ENCODE peak calls at places on chromosomes 4 and X, in ten cellular contexts. Y is IMR-90, A is hepatocyte, W is tibial nerve, T is breast epithelium, J is A549, S is HCT116, Q is PC-9, Z is neural progenitor cell, D is heart right ventricle. L is an unnamed sample.

GRCh38 chr4:183430317-183430986 is 14.0 kb upstream of the CDKN2AIP start:
- DNase-seq in Y (no peak), A (no peak), W (no peak), T (no peak), J (no peak), S (no peak), Q (no peak), Z (peak; percentile 77), D (peak; percentile 10), L (no peak)

GRCh38 chrX:123860506-123860840 is 620 bp downstream of the XIAP start:
- DNase-seq in Y (no peak), A (no peak), W (no peak), T (no peak), J (no peak), S (no peak), Q (peak; percentile 47), Z (no peak), D (peak; percentile 18), L (no peak)

GRCh38 chrX:40169193-40170086 is 71.7 kb upstream of the BCOR start:
- DNase-seq in Y (peak; percentile 75), A (peak; percentile 92), W (no peak), T (no peak), J (peak; percentile 81), S (peak; percentile 78), Q (peak; percentile 67), Z (peak; percentile 82), D (no peak), L (no peak)

GRCh38 chrX:109774706-109775105 is 41.6 kb upstream of the ACSL4 start:
- DNase-seq in Y (peak; percentile 77), A (no peak), W (no peak), T (no peak), J (peak; percentile 56), S (no peak), Q (peak; percentile 59), Z (no peak), D (no peak), L (no peak)

GRCh38 chr4:10099521-10100325 is 16.9 kb downstream of the WDR1 start:
- DNase-seq in Y (no peak), A (no peak), W (no peak), T (no peak), J (no peak), S (no peak), Q (no peak), Z (peak; percentile 48), D (no peak), L (no peak)

GRCh38 chr4:1793496-1793840 is 375 bp downstream of the FGFR3 start:
- DNase-seq in Y (no peak), A (peak; percentile 52), W (no peak), T (no peak), J (peak; percentile 25), S (no peak), Q (no peak), Z (peak; percentile 73), D (peak; percentile 44), L (no peak)

GRCh38 chrX:20263474-20263873 is 3.2 kb downstream of the RPS6KA3 start:
- DNase-seq in Y (peak; percentile 61), A (no peak), W (no peak), T (no peak), J (peak; percentile 29), S (no peak), Q (peak; percentile 47), Z (no peak), D (no peak), L (no peak)

GRCh38 chrX:2638279-2638678 is 52.8 kb upstream of the CD99 start:
- DNase-seq in Y (no peak), A (no peak), W (no peak), T (no peak), J (no peak), S (no peak), Q (no peak), Z (no peak), D (no peak), L (no peak)

GRCh38 chrX:69556094-69557011 is 52.2 kb downstream of the NALF2 start:
- DNase-seq in Y (no peak), A (peak; percentile 83), W (no peak), T (no peak), J (peak; percentile 16), S (peak; percentile 84), Q (no peak), Z (no peak), D (no peak), L (no peak)

GRCh38 chrX:47651043-47651905 is 911 bp upstream of the ELK1 start:
- DNase-seq in Y (no peak), A (no peak), W (no peak), T (no peak), J (no peak), S (no peak), Q (no peak), Z (no peak), D (no peak), L (no peak)

DNA sequence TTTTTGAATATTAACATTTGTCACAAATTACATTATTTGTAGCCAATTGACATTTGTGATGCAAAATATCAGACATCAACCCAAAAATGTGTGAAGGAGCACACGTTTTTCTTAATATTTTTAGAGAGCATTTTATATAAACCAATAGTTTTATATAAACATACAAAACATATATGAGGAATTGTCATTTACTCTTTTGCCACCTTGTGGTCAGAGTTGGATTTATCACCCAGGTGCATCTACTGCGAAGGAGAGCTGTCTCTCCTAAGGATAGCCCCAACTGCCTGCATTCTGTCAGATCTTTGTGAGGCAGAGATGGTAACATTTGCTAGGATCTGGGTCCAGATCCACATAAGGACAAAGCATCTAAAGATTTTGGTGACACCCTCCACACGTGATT is 2.5 kb upstream of the USP27X start:
- DNase-seq in Y (peak; percentile 23), A (peak; percentile 57), W (no peak), T (no peak), J (peak; percentile 30), S (peak; percentile 12), Q (no peak), Z (peak; percentile 31), D (no peak), L (no peak)
- H3K27ac ChIP-seq in Y (no peak overlapping the region), A (peak overlapping the region; percentile 90), W (no peak overlapping the region), T (no peak overlapping the region), J (no peak overlapping the region), S (no peak overlapping the region), Q (no peak overlapping the region), Z (no peak overlapping the region), D (no peak overlapping the region), L (no peak overlapping the region)

GRCh38 chrX:25018682-25019081 is 2.9 kb upstream of the ARX start:
- DNase-seq in Y (no peak), A (no peak), W (no peak), T (no peak), J (no peak), S (no peak), Q (no peak), Z (no peak), D (no peak), L (no peak)

GRCh38 chrX:25020391-25021131 is 4.8 kb upstream of the ARX start:
- DNase-seq in Y (no peak), A (peak; percentile 66), W (no peak), T (no peak), J (no peak), S (no peak), Q (no peak), Z (peak; percentile 90), D (no peak), L (peak; percentile 0)

GRCh38 chrX:25021132-25021498 is 5.3 kb upstream of the ARX start:
- DNase-seq in Y (no peak), A (no peak), W (no peak), T (no peak), J (no peak), S (no peak), Q (no peak), Z (no peak), D (no peak), L (no peak)

GRCh38 chrX:25017667-25018247 is 2.0 kb upstream of the ARX start:
- DNase-seq in Y (no peak), A (no peak), W (no peak), T (no peak), J (no peak), S (no peak), Q (no peak), Z (peak; percentile 75), D (no peak), L (no peak)

DNA sequence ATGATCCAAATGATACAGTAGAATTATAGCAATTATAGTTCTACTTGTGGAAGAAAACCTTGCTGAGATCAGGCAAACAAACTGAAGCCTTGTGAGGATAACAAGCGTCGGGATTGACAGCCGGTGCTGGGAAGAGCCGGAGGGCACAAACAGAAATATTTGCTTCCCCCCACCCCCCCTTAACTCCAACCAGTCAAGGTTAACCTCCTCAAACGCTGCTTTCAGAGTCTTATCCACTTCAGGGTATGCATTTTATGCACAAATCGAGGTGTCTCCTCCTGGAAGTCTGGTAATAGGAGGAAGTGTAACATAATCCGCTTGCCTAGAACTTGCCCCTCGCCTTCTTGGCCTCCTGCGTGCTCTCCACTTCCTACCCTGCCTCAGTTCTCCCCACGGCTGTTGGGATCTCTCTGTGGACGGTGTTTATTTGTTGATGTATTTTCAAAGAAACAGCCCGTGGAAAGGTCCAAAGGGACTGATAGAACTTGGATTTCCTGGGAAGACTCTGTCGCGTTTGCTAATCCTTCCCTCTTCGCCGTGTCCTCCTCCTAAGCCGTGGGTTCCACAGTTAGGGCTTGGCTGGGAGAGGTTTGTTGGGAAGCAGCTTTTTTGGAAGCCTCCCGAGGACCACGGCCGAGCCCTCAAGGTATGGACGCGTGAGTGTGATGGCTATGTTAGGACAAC is 4.1 kb upstream of the ARX start:
- DNase-seq in Y (no peak), A (no peak), W (no peak), T (no peak), J (no peak), S (no peak), Q (no peak), Z (peak; percentile 46), D (no peak), L (no peak)
- H3K27ac ChIP-seq in Y (no peak overlapping the region), A (no peak overlapping the region), W (no peak overlapping the region), T (no peak overlapping the region), J (peak overlapping the region; percentile 77), S (no peak overlapping the region), Q (no peak overlapping the region), Z (no peak overlapping the region), D (no peak overlapping the region), L (no peak overlapping the region)

DNA sequence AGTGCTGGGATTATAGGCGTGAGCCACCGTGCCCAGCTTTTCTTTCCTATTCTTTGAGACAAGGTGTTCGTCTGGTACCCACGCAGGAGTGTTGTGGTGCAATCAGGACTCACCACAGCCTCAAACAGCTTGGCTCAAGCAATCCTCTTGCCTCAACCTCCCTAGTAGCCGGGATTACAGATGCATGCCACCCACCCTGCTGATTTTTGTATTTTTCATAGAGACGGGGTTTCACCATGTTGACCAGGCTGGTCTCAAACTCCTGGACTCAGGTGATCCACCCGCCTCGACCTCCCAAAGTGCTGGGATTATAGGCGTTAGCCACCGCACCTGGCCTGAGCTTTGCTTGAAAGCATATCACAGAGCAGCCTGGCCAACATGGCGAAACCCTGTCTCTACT is 1.5 kb upstream of the CRLF2 start:
- DNase-seq in Y (no peak), A (no peak), W (no peak), T (no peak), J (no peak), S (no peak), Q (no peak), Z (no peak), D (no peak), L (no peak)
- H3K27ac ChIP-seq in Y (no peak overlapping the region), A (no peak overlapping the region), W (no peak overlapping the region), T (no peak overlapping the region), J (no peak overlapping the region), S (no peak overlapping the region), Q (no peak overlapping the region), Z (no peak overlapping the region), D (no peak overlapping the region), L (no peak overlapping the region)

DNA sequence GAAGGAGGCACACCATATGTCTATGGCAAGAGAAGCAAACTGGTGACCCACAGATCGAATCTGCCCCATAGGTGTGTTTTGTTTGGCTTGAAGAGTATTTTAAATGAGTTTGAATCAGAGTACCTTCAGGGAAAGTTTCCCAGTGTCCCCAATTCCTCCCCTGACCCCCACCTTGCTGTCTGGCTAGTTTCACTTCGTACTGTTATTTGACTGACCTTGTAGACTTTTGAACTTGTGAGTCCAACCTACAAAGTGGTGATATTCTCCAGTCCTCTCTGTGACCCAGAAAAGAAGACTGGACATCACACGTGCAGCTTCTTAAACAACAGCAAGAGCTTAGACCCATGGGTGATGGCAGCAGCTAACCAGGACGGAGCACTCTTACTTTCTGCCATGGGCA is 39.4 kb downstream of the PHKA2 start:
- DNase-seq in Y (no peak), A (no peak), W (no peak), T (no peak), J (no peak), S (no peak), Q (no peak), Z (no peak), D (no peak), L (no peak)
- H3K27ac ChIP-seq in Y (no peak overlapping the region), A (no peak overlapping the region), W (no peak overlapping the region), T (no peak overlapping the region), J (no peak overlapping the region), S (no peak overlapping the region), Q (no peak overlapping the region), Z (no peak overlapping the region), D (no peak overlapping the region), L (no peak overlapping the region)

L was measured in substantia nigra.